ENCODE peak calls at places on chromosomes 1 and 21, in seven cellular contexts. C, R, J, I, F, G and K are unnamed samples.

GRCh38 chr1:81452693-81453344 is 347.9 kb upstream of the ADGRL2 start:
- DNase-seq in I (no peak), C (no peak), G (no peak), R (no peak), F (no peak), J (no peak), K (no peak)

GRCh38 chr1:11486610-11487009 is 7.7 kb downstream of the DISP3 start:
- DNase-seq in R (no peak), C (no peak), I (no peak), G (no peak), F (no peak), J (no peak), K (no peak)

GRCh38 chr1:72288886-72289285 is 6.5 kb upstream of the NEGR1 start:
- DNase-seq in G (no peak), J (no peak), R (no peak), C (no peak), I (no peak), F (no peak), K (no peak)

GRCh38 chr1:184593612-184594011 is 161.0 kb downstream of the EDEM3 start:
- DNase-seq in R (no peak), C (no peak), F (no peak), I (no peak), J (no peak), G (no peak), K (no peak)

GRCh38 chr1:156476501-156477298 is 23.9 kb downstream of the MEF2D start:
- DNase-seq in J (peak; percentile 65), R (peak; percentile 45), I (no peak), F (peak; percentile 35), C (peak; percentile 87), G (no peak), K (no peak)

GRCh38 chr1:212980123-212980800 is 29.9 kb downstream of the VASH2 start:
- DNase-seq in I (no peak), G (no peak), F (peak; percentile 34), J (no peak), R (no peak), C (no peak), K (no peak)

GRCh38 chr1:100510441-100510840 is 27.5 kb upstream of the GPR88 start:
- DNase-seq in J (no peak), F (no peak), R (peak; percentile 64), C (no peak), G (no peak), I (no peak), K (no peak)

GRCh38 chr1:223771814-223772770 is 59.8 kb downstream of the CAPN2 start:
- DNase-seq in C (no peak), I (no peak), F (no peak), G (no peak), R (peak; percentile 95), J (peak; percentile 86), K (peak; percentile 16)

GRCh38 chr1:208185801-208186201 is 58.4 kb downstream of the PLXNA2 start:
- DNase-seq in C (no peak), F (no peak), R (no peak), G (no peak), I (no peak), J (no peak), K (no peak)

GRCh38 chr1:88302843-88303486 is 381.1 kb upstream of the PKN2 start:
- DNase-seq in F (no peak), J (no peak), C (no peak), G (no peak), I (no peak), R (peak; percentile 53), K (no peak)

DNA sequence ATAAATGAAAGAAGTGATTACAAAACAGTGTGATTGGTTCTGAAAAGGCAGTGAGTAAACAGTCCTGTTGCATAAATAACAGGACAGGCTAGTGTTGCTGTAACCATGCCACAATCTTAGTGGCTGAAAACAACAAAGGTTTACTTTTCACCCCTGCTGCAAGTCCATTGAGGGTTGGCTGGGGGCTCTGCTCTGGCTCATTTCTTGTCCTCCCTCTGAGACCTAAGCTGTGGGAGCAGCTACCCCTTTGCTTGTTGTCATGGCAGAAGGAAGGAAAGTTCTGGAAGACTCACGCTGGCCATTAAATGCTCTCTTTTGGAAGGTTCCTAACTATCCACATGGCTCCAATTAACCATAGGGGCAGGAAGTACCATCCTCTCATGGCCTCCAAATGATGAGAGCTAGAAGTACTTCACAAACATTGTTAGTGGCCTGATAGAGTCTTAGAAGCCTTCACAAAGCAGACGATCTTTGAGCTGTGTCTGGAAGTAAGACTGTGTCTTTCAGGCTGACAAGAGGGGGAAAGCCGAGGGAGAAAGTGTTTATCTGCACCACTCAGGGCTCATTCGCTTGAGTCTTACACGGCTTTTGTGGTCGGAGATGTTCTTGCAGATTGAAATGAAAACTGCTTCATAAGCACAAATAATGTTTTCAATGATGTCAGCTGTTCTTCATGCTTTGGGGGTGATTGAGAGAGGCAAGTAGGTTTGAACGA is 11.9 kb downstream of the RCSD1 start:
- DNase-seq in G (no peak), R (no peak), I (no peak), C (no peak), J (no peak), F (no peak), K (no peak)
- TF ChIP-seq CTCF in G (no peak), R (no peak), I (no peak), C (no peak), J (no peak), F (no peak), K (no peak)

GRCh38 chr1:238115852-238116251 is 225.1 kb upstream of the ZP4 start:
- DNase-seq in F (no peak), R (no peak), I (no peak), G (no peak), C (no peak), J (no peak), K (no peak)

GRCh38 chr1:238113222-238113621 is 222.5 kb upstream of the ZP4 start:
- DNase-seq in G (no peak), F (no peak), C (no peak), J (no peak), I (no peak), R (no peak), K (no peak)

GRCh38 chr1:238123201-238123600 is 232.5 kb upstream of the ZP4 start:
- DNase-seq in I (no peak), J (no peak), R (no peak), F (no peak), C (no peak), G (no peak), K (no peak)

GRCh38 chr1:238119060-238119459 is 228.3 kb upstream of the ZP4 start:
- DNase-seq in R (no peak), C (no peak), J (no peak), F (no peak), G (no peak), I (no peak), K (no peak)
- H3K36me3 ChIP-seq in R (no peaks in the 10 kb centered on the region), C (no peaks in the 10 kb centered on the region), J (no peaks in the 10 kb centered on the region), F (no peaks in the 10 kb centered on the region), G (no peaks in the 10 kb centered on the region), I (no peaks in the 10 kb centered on the region), K (no peaks in the 10 kb centered on the region)

GRCh38 chr21:25508364-25508763 is 98.9 kb downstream of the MRPL39 start:
- DNase-seq in F (no peak), J (no peak), R (no peak), C (no peak), I (no peak), G (no peak), K (no peak)

GRCh38 chr21:25506268-25506667 is 101.0 kb downstream of the MRPL39 start:
- DNase-seq in R (no peak), I (no peak), J (no peak), C (no peak), F (no peak), G (no peak), K (no peak)

GRCh38 chr21:25506887-25507286 is 100.4 kb downstream of the MRPL39 start:
- DNase-seq in J (no peak), I (no peak), G (no peak), C (no peak), F (no peak), R (no peak), K (no peak)

GRCh38 chr21:25509862-25510261 is 97.4 kb downstream of the MRPL39 start:
- DNase-seq in C (no peak), R (no peak), G (no peak), F (no peak), J (no peak), I (no peak), K (peak; percentile 73)

DNA sequence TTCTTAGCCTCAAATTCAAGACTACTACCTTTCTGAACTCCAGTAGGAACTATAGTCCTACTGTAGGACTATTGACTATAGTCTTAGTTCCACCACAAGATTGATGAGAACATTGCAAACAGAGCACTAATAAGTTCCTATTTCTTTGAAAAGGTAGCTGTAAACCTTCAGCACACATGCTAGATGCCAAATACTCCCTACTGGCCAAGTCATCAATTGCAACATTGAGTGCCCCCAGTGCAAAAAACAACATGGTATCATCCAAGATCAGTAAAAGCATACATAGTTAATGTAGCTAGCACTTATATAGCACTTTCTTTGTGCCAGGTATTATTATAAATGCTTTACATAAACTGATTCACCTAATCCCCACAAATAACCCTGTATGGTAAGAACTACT is 99.8 kb downstream of the MRPL39 start:
- DNase-seq in I (no peak), C (no peak), R (no peak), G (no peak), J (no peak), F (no peak), K (no peak)
- TF ChIP-seq CTCF in I (no peak), C (no peak), R (no peak), G (no peak), J (no peak), F (no peak), K (peak; percentile 40)

GRCh38 chr1:70210820-70211219 is 5.4 kb upstream of the LRRC40 start:
- DNase-seq in C (no peak), R (peak; percentile 42), F (no peak), G (no peak), I (no peak), J (no peak), K (no peak)
- H3K36me3 ChIP-seq in C (no peaks in the 10 kb centered on the region), R (peaks cover 6% of the 10 kb centered on the region), F (peaks cover 32% of the 10 kb centered on the region), G (no peaks in the 10 kb centered on the region), I (peaks cover 37% of the 10 kb centered on the region), J (no peaks in the 10 kb centered on the region), K (peaks cover 2% of the 10 kb centered on the region)

GRCh38 chr1:232999960-233000625 is 49.7 kb downstream of the NTPCR start:
- DNase-seq in J (no peak), I (no peak), C (no peak), R (no peak), G (no peak), F (no peak), K (no peak)
- TF ChIP-seq CTCF in J (no peak), I (no peak), C (no peak), R (no peak), G (no peak), F (no peak), K (no peak)

GRCh38 chr1:33323663-33324477 is 3.0 kb upstream of the A3GALT2 start:
- DNase-seq in C (peak; percentile 62), I (no peak), J (peak; percentile 41), R (no peak), G (no peak), F (no peak), K (no peak)
- H3K36me3 ChIP-seq in C (peaks cover 66% of the 10 kb centered on the region), I (peaks cover 61% of the 10 kb centered on the region), J (peaks cover 41% of the 10 kb centered on the region), R (peaks cover 30% of the 10 kb centered on the region), G (peaks cover 32% of the 10 kb centered on the region), F (peaks cover 70% of the 10 kb centered on the region), K (peaks cover 13% of the 10 kb centered on the region)